ENCODE peak calls at places on chromosomes 1 and 21, in eight cellular contexts. B is NCI-H2029, O is astrocyte of the cerebellum, Q is kidney, Y is spleen, E is fibroblast of pulmonary artery, U is mucosa of descending colon, A is ELR. N is an unnamed sample.

GRCh38 chr1:226599636-226600238 is 51.2 kb downstream of the STUM start:
- DNase-seq in U (no peak), B (no peak), A (no peak), E (no peak), Y (no peak), Q (no peak), O (no peak), N (no peak)

GRCh38 chr1:227763246-227764018 is 28.2 kb downstream of the SNAP47 start:
- DNase-seq in Q (peak), A (no peak), Y (peak), E (no peak), B (no peak), O (no peak), U (no peak), N (no peak)

GRCh38 chr1:232953176-232953524 is 2.7 kb downstream of the NTPCR start:
- DNase-seq in E (no peak), B (no peak), A (no peak), Y (no peak), O (no peak), Q (no peak), U (no peak), N (no peak)

GRCh38 chr21:17745086-17745485 is 74.1 kb downstream of the C21orf91 start:
- DNase-seq in B (no peak), E (no peak), O (no peak), Y (no peak), U (no peak), Q (no peak), A (no peak), N (no peak)

GRCh38 chr1:13498553-13498952 is 15.2 kb downstream of the LRRC38 start:
- DNase-seq in O (no peak), A (no peak), E (no peak), B (no peak), U (no peak), Q (peak), Y (no peak), N (peak)

GRCh38 chr1:172298146-172298545 is 122.3 kb upstream of the C1orf105 start:
- DNase-seq in U (no peak), A (no peak), B (no peak), Q (no peak), E (no peak), Y (no peak), O (no peak), N (no peak)

GRCh38 chr1:71393301-71393700 is 312.5 kb upstream of the ZRANB2 start:
- DNase-seq in E (no peak), A (no peak), U (no peak), B (no peak), Y (no peak), O (no peak), Q (no peak), N (no peak)

GRCh38 chr1:215279682-215280081 is 197.1 kb downstream of the KCNK2 start:
- DNase-seq in A (no peak), U (no peak), E (no peak), Q (no peak), Y (no peak), O (no peak), B (no peak), N (no peak)

GRCh38 chr1:233543338-233544255 is 70.3 kb upstream of the KCNK1 start:
- DNase-seq in B (peak), Q (no peak), A (peak), O (peak), E (peak), U (no peak), Y (no peak), N (peak)

GRCh38 chr1:62487956-62488355 is 51.1 kb downstream of the USP1 start:
- DNase-seq in Q (no peak), U (no peak), E (no peak), B (no peak), A (no peak), O (no peak), Y (no peak), N (no peak)

GRCh38 chr1:41162441-41162840 is 79.7 kb downstream of the SCMH1 start:
- DNase-seq in Q (no peak), O (no peak), U (no peak), E (no peak), A (no peak), Y (no peak), B (no peak), N (no peak)

GRCh38 chr1:233485385-233485784 is 128.5 kb upstream of the KCNK1 start:
- DNase-seq in O (no peak), E (no peak), B (no peak), U (no peak), A (no peak), Y (no peak), Q (no peak), N (no peak)

GRCh38 chr1:82018319-82018718 is 217.6 kb downstream of the ADGRL2 start:
- DNase-seq in E (no peak), O (no peak), Y (no peak), B (no peak), U (no peak), Q (no peak), A (no peak), N (no peak)

GRCh38 chr1:245956225-245956624 is 550.9 kb downstream of the SMYD3 start:
- DNase-seq in U (peak), B (no peak), O (no peak), A (peak), E (no peak), Y (peak), Q (no peak), N (no peak)

GRCh38 chr1:15992582-15993500 is 11.2 kb upstream of the SRARP start:
- DNase-seq in E (no peak), A (no peak), Q (no peak), B (no peak), Y (peak), U (no peak), O (no peak), N (no peak)

GRCh38 chr21:41767606-41768370 is 936 bp upstream of the RIPK4 start:
- DNase-seq in U (peak), Y (no peak), Q (peak), O (no peak), E (no peak), A (peak), B (no peak), N (peak)